ENCODE peak calls at places on chromosomes 3 and 15, in nine cellular contexts. E is AG09309; T is fibroblast of lung; L is body of pancreas; N is CD4-positive, alpha-beta T cell; X is NB4; Q is neural progenitor cell; P is choroid plexus epithelial cell; C is thoracic aorta. M is an unnamed sample.

GRCh38 chr15:99006904-99007495 is 592 bp downstream of the PGPEP1L start:
- DNase-seq in E (no peak), T (no peak), L (no peak), N (no peak), X (no peak), Q (no peak), P (no peak), C (no peak), M (no peak)

GRCh38 chr3:124823648-124824047 is 63.5 kb downstream of the ITGB5 start:
- DNase-seq in E (no peak), T (no peak), L (no peak), N (no peak), X (no peak), Q (no peak), P (no peak), C (no peak), M (no peak)

GRCh38 chr3:33131328-33132018 is 17.7 kb downstream of the CRTAP start:
- DNase-seq in E (no peak), T (peak), L (peak), N (no peak), X (peak), Q (peak), P (peak), C (no peak), M (peak)

GRCh38 chr3:25137606-25138005 is 290.5 kb upstream of the RARB start:
- DNase-seq in E (no peak), T (no peak), L (no peak), N (no peak), X (no peak), Q (no peak), P (no peak), C (no peak), M (no peak)

GRCh38 chr3:166955549-166955948 is 424.5 kb downstream of the ZBBX start:
- DNase-seq in E (no peak), T (no peak), L (no peak), N (no peak), X (no peak), Q (no peak), P (no peak), C (no peak), M (no peak)

GRCh38 chr3:120855665-120856437 is 52.2 kb upstream of the STXBP5L start:
- DNase-seq in E (peak), T (peak), L (no peak), N (no peak), X (no peak), Q (no peak), P (peak), C (peak), M (no peak)

GRCh38 chr15:62886431-62887071 is 156.0 kb upstream of the TPM1 start:
- DNase-seq in E (no peak), T (no peak), L (no peak), N (no peak), X (no peak), Q (peak), P (peak), C (no peak), M (no peak)

GRCh38 chr3:50352762-50353161 is 2.1 kb downstream of the CYB561D2 start:
- DNase-seq in E (no peak), T (no peak), L (no peak), N (no peak), X (peak), Q (no peak), P (peak), C (no peak), M (no peak)

GRCh38 chr3:125256675-125257074 is 44.1 kb upstream of the SLC12A8 start:
- DNase-seq in E (no peak), T (no peak), L (no peak), N (no peak), X (no peak), Q (no peak), P (no peak), C (no peak), M (no peak)

GRCh38 chr3:194135806-194136518 is at the start of gene HES1:
- DNase-seq in E (peak), T (peak), L (peak), N (no peak), X (peak), Q (peak), P (peak), C (peak), M (peak)

GRCh38 chr15:53739651-53740050 is 19.8 kb downstream of the WDR72 start:
- DNase-seq in E (no peak), T (no peak), L (no peak), N (no peak), X (no peak), Q (no peak), P (no peak), C (no peak), M (no peak)

GRCh38 chr3:55481918-55482495 is 5.1 kb downstream of the WNT5A start:
- DNase-seq in E (no peak), T (peak), L (peak), N (no peak), X (no peak), Q (peak), P (peak), C (no peak), M (no peak)

GRCh38 chr3:30437172-30437571 is 169.2 kb upstream of the TGFBR2 start:
- DNase-seq in E (no peak), T (peak), L (no peak), N (no peak), X (peak), Q (peak), P (peak), C (peak), M (no peak)

GRCh38 chr3:197394464-197395321 is 96.3 kb upstream of the DLG1 start:
- DNase-seq in E (peak), T (peak), L (no peak), N (no peak), X (peak), Q (no peak), P (peak), C (peak), M (peak)

GRCh38 chr15:82890338-82891024 is 62.0 kb downstream of the HOMER2 start:
- DNase-seq in E (no peak), T (no peak), L (no peak), N (no peak), X (no peak), Q (no peak), P (peak), C (no peak), M (no peak)

GRCh38 chr15:31265090-31265870 is 61.4 kb upstream of the KLF13 start:
- DNase-seq in E (no peak), T (no peak), L (no peak), N (peak), X (peak), Q (peak), P (no peak), C (no peak), M (no peak)

GRCh38 chr15:93041159-93041547 is 47.9 kb downstream of the RGMA start:
- DNase-seq in E (no peak), T (no peak), L (no peak), N (no peak), X (no peak), Q (no peak), P (no peak), C (no peak), M (no peak)

GRCh38 chr3:160409812-160410610 is 10.6 kb downstream of the SMC4 start:
- DNase-seq in E (no peak), T (peak), L (no peak), N (no peak), X (no peak), Q (no peak), P (peak), C (no peak), M (no peak)

GRCh38 chr15:78840661-78841060 is 29.4 kb upstream of the ADAMTS7 start:
- DNase-seq in E (no peak), T (no peak), L (no peak), N (no peak), X (peak), Q (peak), P (no peak), C (no peak), M (peak)

GRCh38 chr3:140588558-140588957 is 89.3 kb upstream of the TRIM42 start:
- DNase-seq in E (no peak), T (no peak), L (no peak), N (no peak), X (no peak), Q (peak), P (peak), C (no peak), M (no peak)

GRCh38 chr3:196339493-196340254 is 1.5 kb upstream of the TM4SF19 start:
- DNase-seq in E (no peak), T (peak), L (no peak), N (no peak), X (peak), Q (no peak), P (peak), C (no peak), M (no peak)

GRCh38 chr15:70474682-70475438 is 288.5 kb downstream of the UACA start:
- DNase-seq in E (peak), T (peak), L (no peak), N (no peak), X (peak), Q (no peak), P (peak), C (peak), M (no peak)

GRCh38 chr3:44363591-44363990 is 25.0 kb downstream of the TCAIM start:
- DNase-seq in E (no peak), T (no peak), L (peak), N (no peak), X (no peak), Q (no peak), P (no peak), C (no peak), M (peak)

GRCh38 chr3:56536735-56537134 is 20.2 kb upstream of the CCDC66 start:
- DNase-seq in E (no peak), T (no peak), L (no peak), N (no peak), X (no peak), Q (no peak), P (no peak), C (no peak), M (no peak)

GRCh38 chr3:44555753-44556152 is 760 bp downstream of the ZKSCAN7 start:
- DNase-seq in E (no peak), T (peak), L (no peak), N (no peak), X (no peak), Q (no peak), P (peak), C (no peak), M (peak)

GRCh38 chr3:78785004-78785403 is 982.8 kb downstream of the ROBO1 start:
- DNase-seq in E (no peak), T (no peak), L (no peak), N (no peak), X (no peak), Q (no peak), P (no peak), C (no peak), M (no peak)

GRCh38 chr3:137768021-137768360 is 3.9 kb downstream of the SOX14 start:
- DNase-seq in E (no peak), T (no peak), L (no peak), N (no peak), X (no peak), Q (peak), P (no peak), C (no peak), M (peak)

GRCh38 chr15:42879390-42879912 is 41.1 kb downstream of the TTBK2 start:
- DNase-seq in E (no peak), T (no peak), L (no peak), N (no peak), X (no peak), Q (no peak), P (no peak), C (no peak), M (no peak)

GRCh38 chr3:152083058-152083457 is 185.7 kb upstream of the MBNL1 start:
- DNase-seq in E (no peak), T (no peak), L (no peak), N (no peak), X (no peak), Q (peak), P (no peak), C (no peak), M (no peak)

GRCh38 chr3:64244011-64244942 is 19.0 kb upstream of the PRICKLE2 start:
- DNase-seq in E (no peak), T (peak), L (no peak), N (no peak), X (peak), Q (no peak), P (peak), C (no peak), M (no peak)

GRCh38 chr3:66237551-66237950 is 16.8 kb downstream of the SLC25A26 start:
- DNase-seq in E (no peak), T (no peak), L (no peak), N (no peak), X (no peak), Q (no peak), P (no peak), C (no peak), M (no peak)

GRCh38 chr3:62211675-62212429 is 161.5 kb downstream of the FEZF2 start:
- DNase-seq in E (no peak), T (no peak), L (no peak), N (no peak), X (no peak), Q (no peak), P (no peak), C (no peak), M (no peak)

GRCh38 chr3:66303556-66303955 is 82.8 kb downstream of the SLC25A26 start:
- DNase-seq in E (no peak), T (no peak), L (no peak), N (peak), X (no peak), Q (no peak), P (no peak), C (no peak), M (peak)

GRCh38 chr3:178382388-178383061 is 153.7 kb upstream of the KCNMB2 start:
- DNase-seq in E (peak), T (peak), L (no peak), N (no peak), X (no peak), Q (no peak), P (peak), C (no peak), M (no peak)

GRCh38 chr3:195815169-195815771 is 3.5 kb upstream of the MUC4 start:
- DNase-seq in E (no peak), T (no peak), L (no peak), N (no peak), X (no peak), Q (peak), P (peak), C (no peak), M (no peak)

GRCh38 chr3:188179006-188179966 is 25.3 kb downstream of the LPP start:
- DNase-seq in E (peak), T (peak), L (no peak), N (no peak), X (no peak), Q (peak), P (peak), C (peak), M (no peak)
- TF ChIP-seq CTCF in E (no peak), T (no peak), L (no peak), N (no peak), X (no peak), Q (no peak), P (peak), C (no peak), M (no peak)

GRCh38 chr3:190319660-190320059 is 2.6 kb downstream of the CLDN1 start:
- DNase-seq in E (no peak), T (no peak), L (peak), N (no peak), X (no peak), Q (no peak), P (peak), C (no peak), M (no peak)

GRCh38 chr3:190323241-190323617 is 983 bp upstream of the CLDN1 start:
- DNase-seq in E (no peak), T (no peak), L (peak), N (no peak), X (no peak), Q (no peak), P (no peak), C (no peak), M (no peak)

GRCh38 chr3:190320594-190321362 is 1.5 kb downstream of the CLDN1 start:
- DNase-seq in E (no peak), T (no peak), L (no peak), N (no peak), X (no peak), Q (no peak), P (no peak), C (no peak), M (no peak)

GRCh38 chr3:190321789-190322603 is at the start of gene CLDN1:
- DNase-seq in E (no peak), T (peak), L (peak), N (peak), X (peak), Q (peak), P (peak), C (no peak), M (peak)

DNA sequence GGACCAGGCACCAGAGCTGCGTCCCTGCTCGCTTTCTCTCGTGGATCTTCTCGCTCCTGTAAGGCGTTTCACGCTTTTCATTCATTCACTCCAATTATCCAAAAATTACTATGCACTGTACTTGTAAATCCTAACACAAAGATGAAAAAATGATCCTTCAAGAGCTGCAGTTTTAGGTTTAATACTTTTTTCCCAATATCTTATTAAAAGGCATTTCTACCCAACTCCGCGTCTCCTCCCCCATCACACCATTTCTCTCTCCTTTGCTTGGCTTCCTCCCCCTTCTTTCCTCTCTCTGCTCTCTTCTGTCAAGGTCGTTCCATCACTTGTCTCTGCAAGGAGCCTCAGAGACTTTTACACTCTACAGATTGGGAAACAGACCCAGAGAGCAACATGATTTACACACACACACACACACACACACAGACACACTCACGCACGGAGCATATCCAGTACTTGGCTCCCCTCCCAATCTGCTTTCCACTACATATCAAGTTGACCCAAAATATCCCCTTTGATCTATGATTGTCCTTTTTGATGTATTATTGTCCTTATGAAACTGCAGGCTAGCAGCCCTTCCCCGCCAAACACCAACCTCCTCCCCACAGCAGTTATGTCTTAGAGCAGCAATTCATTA is 476 bp upstream of the CLDN1 start:
- DNase-seq in E (no peak), T (peak), L (no peak), N (no peak), X (peak), Q (no peak), P (peak), C (no peak), M (no peak)
- TF ChIP-seq CTCF in E (no peak), T (no peak), L (no peak), N (peak), X (no peak), Q (no peak), P (no peak), C (peak), M (no peak)

DNA sequence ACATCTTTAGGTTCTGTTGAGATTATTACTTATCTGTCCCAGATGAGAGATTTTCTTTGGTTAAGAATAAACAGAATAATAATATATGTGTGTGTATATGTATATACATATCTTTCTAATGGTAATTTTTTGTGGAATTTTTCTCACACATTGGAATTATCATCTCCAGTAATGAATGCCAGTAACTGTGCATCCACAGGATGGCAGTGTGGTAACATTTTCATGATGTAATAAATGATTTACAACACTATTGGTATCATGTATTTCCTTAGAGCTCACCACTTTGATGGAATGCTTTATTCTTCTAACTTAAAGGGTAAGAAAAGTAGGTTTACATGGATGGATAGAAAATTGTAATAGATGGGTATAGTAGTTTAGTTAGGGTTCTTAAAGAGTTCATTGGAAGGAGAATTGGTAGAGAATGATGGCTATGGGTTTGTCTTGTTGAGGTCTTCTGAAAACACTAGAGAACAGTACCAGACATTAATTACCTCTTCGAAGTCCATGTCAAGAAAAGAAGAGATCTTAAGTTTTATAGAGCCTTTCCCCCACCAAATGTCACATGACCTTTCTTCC is 78.1 kb downstream of the STT3B start:
- DNase-seq in E (peak), T (peak), L (no peak), N (no peak), X (peak), Q (peak), P (peak), C (no peak), M (no peak)
- TF ChIP-seq CTCF in E (peak), T (peak), L (peak), N (no peak), X (no peak), Q (peak), P (peak), C (peak), M (peak)

GRCh38 chr3:126317029-126317996 is 39.9 kb downstream of the KLF15 start:
- DNase-seq in E (no peak), T (no peak), L (no peak), N (peak), X (no peak), Q (no peak), P (no peak), C (no peak), M (no peak)

GRCh38 chr3:126321490-126321889 is 35.7 kb downstream of the KLF15 start:
- DNase-seq in E (no peak), T (no peak), L (no peak), N (no peak), X (no peak), Q (no peak), P (no peak), C (no peak), M (no peak)

GRCh38 chr3:126320517-126321293 is 36.5 kb downstream of the KLF15 start:
- DNase-seq in E (no peak), T (no peak), L (no peak), N (peak), X (no peak), Q (no peak), P (no peak), C (no peak), M (no peak)

GRCh38 chr3:126322181-126322967 is 34.8 kb downstream of the KLF15 start:
- DNase-seq in E (no peak), T (no peak), L (no peak), N (no peak), X (no peak), Q (no peak), P (no peak), C (no peak), M (no peak)

DNA sequence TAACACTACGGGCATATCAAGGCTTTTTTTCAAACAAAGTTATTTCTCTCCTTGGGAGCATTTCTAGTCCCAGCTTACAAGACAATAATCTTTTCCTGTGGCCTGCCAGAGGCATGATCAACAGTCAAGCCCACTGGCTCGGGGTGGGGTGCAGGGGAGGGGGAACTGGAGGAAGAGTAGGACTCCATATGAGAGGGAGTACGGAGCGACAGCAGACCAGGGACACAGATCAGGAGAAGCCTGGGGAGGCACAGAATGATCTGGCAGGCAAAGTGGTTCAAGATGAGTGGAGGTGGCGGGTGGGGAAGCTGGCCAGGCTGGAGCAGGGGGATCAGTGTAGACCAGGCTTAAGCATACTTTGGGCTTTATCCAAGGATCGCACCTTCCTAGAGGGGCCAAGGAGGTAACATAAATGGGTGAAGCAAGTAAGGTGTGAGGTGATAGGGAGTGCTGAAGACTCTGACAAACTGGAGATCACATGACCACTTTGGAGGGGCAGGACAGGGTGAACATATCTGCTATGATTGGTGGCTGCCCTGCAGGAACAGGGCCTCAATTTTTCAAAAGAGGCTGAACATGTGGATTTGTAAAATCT is 37.4 kb downstream of the KLF15 start:
- DNase-seq in E (no peak), T (no peak), L (no peak), N (no peak), X (no peak), Q (no peak), P (no peak), C (no peak), M (no peak)
- TF ChIP-seq CTCF in E (no peak), T (no peak), L (no peak), N (no peak), X (no peak), Q (no peak), P (no peak), C (no peak), M (no peak)

DNA sequence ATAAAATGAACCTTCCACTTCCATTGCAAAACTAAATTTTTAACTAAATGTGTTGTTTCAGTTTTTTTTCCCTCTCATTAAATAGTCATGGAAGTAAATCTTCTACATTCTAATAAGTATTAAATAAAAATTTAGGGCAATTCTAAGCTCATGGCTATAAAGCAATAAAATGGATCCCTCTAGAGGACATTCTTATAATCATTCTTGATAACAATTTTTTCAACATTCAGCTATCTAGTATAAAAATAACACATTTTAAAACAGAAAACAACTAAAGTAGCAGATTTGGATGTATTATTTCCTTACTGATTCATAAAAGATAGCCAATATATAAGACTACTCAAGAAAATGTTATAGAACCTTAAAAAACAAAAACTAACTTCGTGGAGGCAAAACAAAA is 393.1 kb downstream of the PLOD2 start:
- DNase-seq in E (no peak), T (peak), L (no peak), N (no peak), X (no peak), Q (no peak), P (peak), C (no peak), M (no peak)
- TF ChIP-seq CTCF in E (peak), T (no peak), L (no peak), N (no peak), X (no peak), Q (peak), P (peak), C (peak), M (no peak)